ENCODE peak calls at places on chromosomes 4 and X, in six cellular contexts. One of them, this sample, is unnamed.

GRCh38 chrX:10085223-10085622 is 71.6 kb upstream of the CLCN4 start:
- DNase-seq in immature natural killer cell: peak; percentile 23
- DNase-seq in sigmoid colon: no peak
- DNase-seq in astrocyte of the spinal cord: no peak
- DNase-seq in neural progenitor cell: no peak
- DNase-seq in NCI-H1694 treated with DMSO at 0.1 percent for 48 hours: no peak
- DNase-seq in this sample: peak; percentile 43

GRCh38 chrX:103437147-103437873 is 61.0 kb downstream of the BEX3 start:
- DNase-seq in immature natural killer cell: no peak
- DNase-seq in sigmoid colon: no peak
- DNase-seq in astrocyte of the spinal cord: no peak
- DNase-seq in neural progenitor cell: no peak
- DNase-seq in NCI-H1694 treated with DMSO at 0.1 percent for 48 hours: no peak
- DNase-seq in this sample: no peak

GRCh38 chr4:1601852-1602525 is 82.1 kb downstream of the FAM53A start:
- DNase-seq in immature natural killer cell: no peak
- DNase-seq in sigmoid colon: peak; percentile 33
- DNase-seq in astrocyte of the spinal cord: no peak
- DNase-seq in neural progenitor cell: no peak
- DNase-seq in NCI-H1694 treated with DMSO at 0.1 percent for 48 hours: no peak
- DNase-seq in this sample: no peak

GRCh38 chr4:3236326-3236878 is 12.6 kb upstream of the MSANTD1 start:
- DNase-seq in immature natural killer cell: no peak
- DNase-seq in sigmoid colon: no peak
- DNase-seq in astrocyte of the spinal cord: no peak
- DNase-seq in neural progenitor cell: no peak
- DNase-seq in NCI-H1694 treated with DMSO at 0.1 percent for 48 hours: no peak
- DNase-seq in this sample: no peak

GRCh38 chr4:100062921-100063320 is 112.8 kb upstream of the H2AZ1 start:
- DNase-seq in immature natural killer cell: no peak
- DNase-seq in sigmoid colon: no peak
- DNase-seq in astrocyte of the spinal cord: no peak
- DNase-seq in neural progenitor cell: no peak
- DNase-seq in NCI-H1694 treated with DMSO at 0.1 percent for 48 hours: no peak
- DNase-seq in this sample: no peak

GRCh38 chr4:82754546-82755165 is 43.9 kb downstream of the SCD5 start:
- DNase-seq in immature natural killer cell: no peak
- DNase-seq in sigmoid colon: no peak
- DNase-seq in astrocyte of the spinal cord: no peak
- DNase-seq in neural progenitor cell: no peak
- DNase-seq in NCI-H1694 treated with DMSO at 0.1 percent for 48 hours: no peak
- DNase-seq in this sample: no peak

GRCh38 chr4:151575646-151576045 is 166.7 kb downstream of the FHIP1A start:
- DNase-seq in immature natural killer cell: no peak
- DNase-seq in sigmoid colon: no peak
- DNase-seq in astrocyte of the spinal cord: no peak
- DNase-seq in neural progenitor cell: no peak
- DNase-seq in NCI-H1694 treated with DMSO at 0.1 percent for 48 hours: no peak
- DNase-seq in this sample: no peak

GRCh38 chr4:123874044-123874443 is 477.4 kb downstream of the SPRY1 start:
- DNase-seq in immature natural killer cell: no peak
- DNase-seq in sigmoid colon: no peak
- DNase-seq in astrocyte of the spinal cord: no peak
- DNase-seq in neural progenitor cell: no peak
- DNase-seq in NCI-H1694 treated with DMSO at 0.1 percent for 48 hours: no peak
- DNase-seq in this sample: no peak

GRCh38 chr4:33090910-33091309 is 2370.7 kb downstream of the PCDH7 start:
- DNase-seq in immature natural killer cell: no peak
- DNase-seq in sigmoid colon: no peak
- DNase-seq in astrocyte of the spinal cord: no peak
- DNase-seq in neural progenitor cell: no peak
- DNase-seq in NCI-H1694 treated with DMSO at 0.1 percent for 48 hours: no peak
- DNase-seq in this sample: no peak

GRCh38 chr4:147526272-147526654 is 45.4 kb downstream of the EDNRA start:
- DNase-seq in immature natural killer cell: no peak
- DNase-seq in sigmoid colon: no peak
- DNase-seq in astrocyte of the spinal cord: no peak
- DNase-seq in neural progenitor cell: peak; percentile 33
- DNase-seq in NCI-H1694 treated with DMSO at 0.1 percent for 48 hours: no peak
- DNase-seq in this sample: peak; percentile 35

GRCh38 chr4:24551492-24552330 is 32.6 kb downstream of the DHX15 start:
- DNase-seq in immature natural killer cell: no peak
- DNase-seq in sigmoid colon: no peak
- DNase-seq in astrocyte of the spinal cord: no peak
- DNase-seq in neural progenitor cell: no peak
- DNase-seq in NCI-H1694 treated with DMSO at 0.1 percent for 48 hours: peak; percentile 5
- DNase-seq in this sample: no peak

GRCh38 chr4:35883108-35883507 is 361.2 kb downstream of the ARAP2 start:
- DNase-seq in immature natural killer cell: no peak
- DNase-seq in sigmoid colon: no peak
- DNase-seq in astrocyte of the spinal cord: no peak
- DNase-seq in neural progenitor cell: no peak
- DNase-seq in NCI-H1694 treated with DMSO at 0.1 percent for 48 hours: no peak
- DNase-seq in this sample: no peak

GRCh38 chr4:67456577-67457196 is 88.6 kb downstream of the CENPC start:
- DNase-seq in immature natural killer cell: no peak
- DNase-seq in sigmoid colon: no peak
- DNase-seq in astrocyte of the spinal cord: no peak
- DNase-seq in neural progenitor cell: no peak
- DNase-seq in NCI-H1694 treated with DMSO at 0.1 percent for 48 hours: no peak
- DNase-seq in this sample: no peak

GRCh38 chrX:116198810-116199209 is 28.3 kb downstream of the AGTR2 start:
- DNase-seq in immature natural killer cell: no peak
- DNase-seq in sigmoid colon: no peak
- DNase-seq in astrocyte of the spinal cord: no peak
- DNase-seq in neural progenitor cell: peak; percentile 5
- DNase-seq in NCI-H1694 treated with DMSO at 0.1 percent for 48 hours: no peak
- DNase-seq in this sample: peak; percentile 8

GRCh38 chr4:124526760-124527159 is 185.8 kb downstream of the ANKRD50 start:
- DNase-seq in immature natural killer cell: no peak
- DNase-seq in sigmoid colon: no peak
- DNase-seq in astrocyte of the spinal cord: peak; percentile 10
- DNase-seq in neural progenitor cell: no peak
- DNase-seq in NCI-H1694 treated with DMSO at 0.1 percent for 48 hours: no peak
- DNase-seq in this sample: no peak

GRCh38 chrX:14448406-14448805 is 80.9 kb upstream of the GLRA2 start:
- DNase-seq in immature natural killer cell: no peak
- DNase-seq in sigmoid colon: no peak
- DNase-seq in astrocyte of the spinal cord: no peak
- DNase-seq in neural progenitor cell: no peak
- DNase-seq in NCI-H1694 treated with DMSO at 0.1 percent for 48 hours: no peak
- DNase-seq in this sample: no peak

GRCh38 chr4:89284828-89285227 is 22.8 kb downstream of the GPRIN3 start:
- DNase-seq in immature natural killer cell: no peak
- DNase-seq in sigmoid colon: no peak
- DNase-seq in astrocyte of the spinal cord: no peak
- DNase-seq in neural progenitor cell: no peak
- DNase-seq in NCI-H1694 treated with DMSO at 0.1 percent for 48 hours: no peak
- DNase-seq in this sample: no peak

GRCh38 chrX:2316534-2316933 is 184.2 kb downstream of the DHRSX start:
- DNase-seq in immature natural killer cell: no peak
- DNase-seq in sigmoid colon: no peak
- DNase-seq in astrocyte of the spinal cord: no peak
- DNase-seq in neural progenitor cell: no peak
- DNase-seq in NCI-H1694 treated with DMSO at 0.1 percent for 48 hours: no peak
- DNase-seq in this sample: no peak

GRCh38 chr4:140238353-140239041 is 84.5 kb upstream of the MAML3 start:
- DNase-seq in immature natural killer cell: no peak
- DNase-seq in sigmoid colon: peak; percentile 97
- DNase-seq in astrocyte of the spinal cord: peak; percentile 85
- DNase-seq in neural progenitor cell: peak; percentile 69
- DNase-seq in NCI-H1694 treated with DMSO at 0.1 percent for 48 hours: peak; percentile 82
- DNase-seq in this sample: no peak

GRCh38 chr4:147547314-147548056 is 66.6 kb downstream of the EDNRA start:
- DNase-seq in immature natural killer cell: no peak
- DNase-seq in sigmoid colon: no peak
- DNase-seq in astrocyte of the spinal cord: peak; percentile 81
- DNase-seq in neural progenitor cell: no peak
- DNase-seq in NCI-H1694 treated with DMSO at 0.1 percent for 48 hours: no peak
- DNase-seq in this sample: peak; percentile 56

GRCh38 chr4:53476232-53477037 is 99.0 kb downstream of the FIP1L1 start:
- DNase-seq in immature natural killer cell: no peak
- DNase-seq in sigmoid colon: no peak
- DNase-seq in astrocyte of the spinal cord: peak; percentile 98
- DNase-seq in neural progenitor cell: no peak
- DNase-seq in NCI-H1694 treated with DMSO at 0.1 percent for 48 hours: no peak
- DNase-seq in this sample: no peak

GRCh38 chr4:16225996-16226815 is at the start of gene TAPT1:
- DNase-seq in immature natural killer cell: peak; percentile 81
- DNase-seq in sigmoid colon: peak; percentile 89
- DNase-seq in astrocyte of the spinal cord: peak; percentile 52
- DNase-seq in neural progenitor cell: peak; percentile 93
- DNase-seq in NCI-H1694 treated with DMSO at 0.1 percent for 48 hours: peak; percentile 7
- DNase-seq in this sample: peak; percentile 80

GRCh38 chrX:151711787-151712186 is 4.0 kb upstream of the FATE1 start:
- DNase-seq in immature natural killer cell: no peak
- DNase-seq in sigmoid colon: no peak
- DNase-seq in astrocyte of the spinal cord: no peak
- DNase-seq in neural progenitor cell: no peak
- DNase-seq in NCI-H1694 treated with DMSO at 0.1 percent for 48 hours: no peak
- DNase-seq in this sample: no peak

GRCh38 chr4:157727163-157727562 is 445.7 kb downstream of the GASK1B start:
- DNase-seq in immature natural killer cell: no peak
- DNase-seq in sigmoid colon: no peak
- DNase-seq in astrocyte of the spinal cord: no peak
- DNase-seq in neural progenitor cell: no peak
- DNase-seq in NCI-H1694 treated with DMSO at 0.1 percent for 48 hours: no peak
- DNase-seq in this sample: no peak

GRCh38 chr4:88286897-88287296 is 2.5 kb upstream of the PPM1K start:
- DNase-seq in immature natural killer cell: no peak
- DNase-seq in sigmoid colon: no peak
- DNase-seq in astrocyte of the spinal cord: no peak
- DNase-seq in neural progenitor cell: no peak
- DNase-seq in NCI-H1694 treated with DMSO at 0.1 percent for 48 hours: no peak
- DNase-seq in this sample: no peak

GRCh38 chr4:53680588-53680987 is 89.3 kb upstream of the LNX1 start:
- DNase-seq in immature natural killer cell: no peak
- DNase-seq in sigmoid colon: no peak
- DNase-seq in astrocyte of the spinal cord: no peak
- DNase-seq in neural progenitor cell: no peak
- DNase-seq in NCI-H1694 treated with DMSO at 0.1 percent for 48 hours: no peak
- DNase-seq in this sample: no peak

GRCh38 chr4:52877006-52877405 is 14.9 kb downstream of the RASL11B start:
- DNase-seq in immature natural killer cell: no peak
- DNase-seq in sigmoid colon: no peak
- DNase-seq in astrocyte of the spinal cord: no peak
- DNase-seq in neural progenitor cell: no peak
- DNase-seq in NCI-H1694 treated with DMSO at 0.1 percent for 48 hours: no peak
- DNase-seq in this sample: no peak

GRCh38 chrX:52363247-52363883 is 5.5 kb upstream of the XAGE2 start:
- DNase-seq in immature natural killer cell: no peak
- DNase-seq in sigmoid colon: no peak
- DNase-seq in astrocyte of the spinal cord: no peak
- DNase-seq in neural progenitor cell: peak; percentile 5
- DNase-seq in NCI-H1694 treated with DMSO at 0.1 percent for 48 hours: no peak
- DNase-seq in this sample: no peak

GRCh38 chr4:140756292-140757219 is at the start of gene TBC1D9:
- DNase-seq in immature natural killer cell: peak; percentile 2
- DNase-seq in sigmoid colon: peak; percentile 86
- DNase-seq in astrocyte of the spinal cord: peak; percentile 68
- DNase-seq in neural progenitor cell: peak; percentile 94
- DNase-seq in NCI-H1694 treated with DMSO at 0.1 percent for 48 hours: peak; percentile 77
- DNase-seq in this sample: peak; percentile 67

GRCh38 chr4:139808381-139809206 is 143.0 kb downstream of the MGST2 start:
- DNase-seq in immature natural killer cell: no peak
- DNase-seq in sigmoid colon: no peak
- DNase-seq in astrocyte of the spinal cord: no peak
- DNase-seq in neural progenitor cell: peak; percentile 84
- DNase-seq in NCI-H1694 treated with DMSO at 0.1 percent for 48 hours: no peak
- DNase-seq in this sample: no peak

GRCh38 chrX:79117078-79117477 is 27.4 kb upstream of the GPR174 start:
- DNase-seq in immature natural killer cell: no peak
- DNase-seq in sigmoid colon: no peak
- DNase-seq in astrocyte of the spinal cord: no peak
- DNase-seq in neural progenitor cell: no peak
- DNase-seq in NCI-H1694 treated with DMSO at 0.1 percent for 48 hours: no peak
- DNase-seq in this sample: peak; percentile 41

GRCh38 chr4:26083987-26084386 is 170.0 kb downstream of the SMIM20 start:
- DNase-seq in immature natural killer cell: no peak
- DNase-seq in sigmoid colon: peak; percentile 78
- DNase-seq in astrocyte of the spinal cord: peak; percentile 89
- DNase-seq in neural progenitor cell: no peak
- DNase-seq in NCI-H1694 treated with DMSO at 0.1 percent for 48 hours: no peak
- DNase-seq in this sample: peak; percentile 79

GRCh38 chr4:100177126-100177525 is 13.1 kb downstream of the DDIT4L start:
- DNase-seq in immature natural killer cell: no peak
- DNase-seq in sigmoid colon: no peak
- DNase-seq in astrocyte of the spinal cord: no peak
- DNase-seq in neural progenitor cell: no peak
- DNase-seq in NCI-H1694 treated with DMSO at 0.1 percent for 48 hours: no peak
- DNase-seq in this sample: no peak

GRCh38 chrX:136210243-136210642 is 41.0 kb downstream of the MAP7D3 start:
- DNase-seq in immature natural killer cell: no peak
- DNase-seq in sigmoid colon: no peak
- DNase-seq in astrocyte of the spinal cord: no peak
- DNase-seq in neural progenitor cell: no peak
- DNase-seq in NCI-H1694 treated with DMSO at 0.1 percent for 48 hours: no peak
- DNase-seq in this sample: no peak

GRCh38 chrX:38154340-38154739 is 66.3 kb downstream of the SRPX start:
- DNase-seq in immature natural killer cell: no peak
- DNase-seq in sigmoid colon: no peak
- DNase-seq in astrocyte of the spinal cord: no peak
- DNase-seq in neural progenitor cell: no peak
- DNase-seq in NCI-H1694 treated with DMSO at 0.1 percent for 48 hours: no peak
- DNase-seq in this sample: no peak

GRCh38 chr4:129455462-129455861 is 359.5 kb downstream of the C4orf33 start:
- DNase-seq in immature natural killer cell: no peak
- DNase-seq in sigmoid colon: no peak
- DNase-seq in astrocyte of the spinal cord: no peak
- DNase-seq in neural progenitor cell: peak; percentile 2
- DNase-seq in NCI-H1694 treated with DMSO at 0.1 percent for 48 hours: peak; percentile 86
- DNase-seq in this sample: no peak

GRCh38 chr4:184193556-184194525 is 23.8 kb downstream of the ENPP6 start:
- DNase-seq in immature natural killer cell: no peak
- DNase-seq in sigmoid colon: no peak
- DNase-seq in astrocyte of the spinal cord: no peak
- DNase-seq in neural progenitor cell: no peak
- DNase-seq in NCI-H1694 treated with DMSO at 0.1 percent for 48 hours: no peak
- DNase-seq in this sample: peak; percentile 28